ENCODE peak calls at places on chromosomes 7 and 10, in four cellular contexts. Y is midbrain; N is activated naive CD8-positive, alpha-beta T cell treated with anti-CD3 and anti-CD28 coated beads, Interleukin-2, amount 50 U/mL, for 24 hours; U is EL. V is an unnamed sample.

GRCh38 chr10:103040424-103040823 is 122.3 kb downstream of the CNNM2 start:
- DNase-seq in Y (no peak), N (no peak), U (peak; percentile 79), V (no peak)

GRCh38 chr7:2663121-2663886 is 24.7 kb upstream of the AMZ1 start:
- DNase-seq in Y (peak; percentile 37), N (no peak), U (no peak), V (no peak)

GRCh38 chr10:102120142-102120986 is at the start of gene LDB1:
- DNase-seq in Y (peak; percentile 88), N (peak; percentile 73), U (peak; percentile 74), V (peak; percentile 82)

GRCh38 chr7:74289660-74290589 is 718 bp downstream of the CLIP2 start:
- DNase-seq in Y (peak; percentile 66), N (peak; percentile 32), U (peak; percentile 43), V (peak; percentile 35)

GRCh38 chr10:61336831-61337230 is 116.3 kb downstream of the TMEM26 start:
- DNase-seq in Y (no peak), N (no peak), U (no peak), V (no peak)

GRCh38 chr7:158315881-158316280 is 271.7 kb downstream of the PTPRN2 start:
- DNase-seq in Y (no peak), N (no peak), U (no peak), V (no peak)

GRCh38 chr10:47307381-47307780 is 7.4 kb downstream of the GDF10 start:
- DNase-seq in Y (no peak), N (no peak), U (no peak), V (no peak)

GRCh38 chr7:95246935-95247370 is 77.4 kb downstream of the PON1 start:
- DNase-seq in Y (peak; percentile 90), N (peak; percentile 4), U (peak; percentile 71), V (peak; percentile 58)

GRCh38 chr7:75931676-75932075 is 16.7 kb downstream of the POR start:
- DNase-seq in Y (no peak), N (no peak), U (no peak), V (no peak)

GRCh38 chr7:117202511-117202910 is 120.3 kb downstream of the WNT2 start:
- DNase-seq in Y (no peak), N (no peak), U (peak; percentile 44), V (peak; percentile 4)